ENCODE peak calls at places on chromosomes 13 and 19, in nine cellular contexts. R, H, W, G, D, Z, E, L and B are unnamed samples.
A peak's percentile ranks its signal among the peaks of the same experiment; 100 is the strongest.

GRCh38 chr13:98556968-98557591 is 19.8 kb downstream of the STK24 start:
- DNase-seq in Z (no peak), E (no peak), H (no peak), D (no peak), W (no peak), L (no peak), R (no peak), G (no peak), B (no peak)

GRCh38 chr13:113357529-113357928 is 6.4 kb downstream of the GRTP1 start:
- DNase-seq in D (no peak), W (peak; percentile 32), R (no peak), G (peak; percentile 17), L (no peak), Z (no peak), E (no peak), H (peak; percentile 73), B (no peak)

GRCh38 chr13:26280295-26280694 is 26.4 kb downstream of the CDK8 start:
- DNase-seq in W (peak; percentile 39), R (no peak), H (peak; percentile 64), Z (no peak), G (peak; percentile 24), L (no peak), D (no peak), E (no peak), B (no peak)

GRCh38 chr13:83613524-83613923 is 268.8 kb downstream of the SLITRK1 start:
- DNase-seq in G (no peak), R (no peak), W (no peak), H (no peak), E (no peak), Z (no peak), D (no peak), L (no peak), B (no peak)

GRCh38 chr13:110195547-110196485 is 111.1 kb downstream of the COL4A1 start:
- DNase-seq in E (no peak), H (no peak), D (no peak), Z (no peak), W (no peak), L (no peak), G (no peak), R (no peak), B (no peak)

GRCh38 chr19:3142292-3142670 is 6.4 kb downstream of the GNA15 start:
- DNase-seq in G (peak; percentile 26), H (peak; percentile 95), Z (no peak), L (peak; percentile 47), R (no peak), E (no peak), W (peak; percentile 92), D (no peak), B (no peak)

GRCh38 chr19:3336680-3337523 is 29.5 kb upstream of the NFIC start:
- DNase-seq in D (peak; percentile 97), G (no peak), L (no peak), H (peak; percentile 65), W (peak; percentile 80), E (no peak), R (peak; percentile 72), Z (peak; percentile 76), B (peak; percentile 74)

GRCh38 chr13:97749174-97749573 is 204.3 kb upstream of the IPO5 start:
- DNase-seq in W (peak; percentile 7), L (peak; percentile 34), D (no peak), E (no peak), Z (no peak), R (no peak), G (no peak), H (peak; percentile 54), B (no peak)

GRCh38 chr13:96967248-96967745 is 27.0 kb downstream of the OXGR1 start:
- DNase-seq in H (peak; percentile 31), Z (no peak), G (no peak), W (peak; percentile 24), L (no peak), D (no peak), R (no peak), E (peak; percentile 11), B (no peak)

GRCh38 chr13:23941216-23941615 is 43.9 kb upstream of the C1QTNF9B start:
- DNase-seq in W (no peak), Z (no peak), G (no peak), D (no peak), H (no peak), R (no peak), E (no peak), L (no peak), B (peak; percentile 23)

GRCh38 chr19:49539192-49539952 is 11.6 kb downstream of the RCN3 start:
- DNase-seq in E (no peak), D (no peak), R (no peak), Z (no peak), G (no peak), H (no peak), W (no peak), L (no peak), B (no peak)

GRCh38 chr19:5154129-5154798 is 185.4 kb downstream of the KDM4B start:
- DNase-seq in R (no peak), E (peak; percentile 64), W (no peak), H (peak; percentile 17), L (no peak), G (no peak), Z (no peak), D (no peak), B (no peak)

GRCh38 chr19:51572908-51573307 is 1.8 kb downstream of the ZNF175 start:
- DNase-seq in R (no peak), D (no peak), E (no peak), G (peak; percentile 16), H (peak; percentile 93), Z (no peak), L (no peak), W (peak; percentile 61), B (no peak)

GRCh38 chr19:14183741-14184395 is 22.1 kb downstream of the ADGRL1 start:
- DNase-seq in W (no peak), G (no peak), R (no peak), D (no peak), Z (no peak), H (no peak), E (no peak), L (peak; percentile 84), B (no peak)

GRCh38 chr19:13060964-13061927 is 41.4 kb downstream of the LYL1 start:
- DNase-seq in D (peak; percentile 66), L (peak; percentile 85), W (peak; percentile 79), H (peak; percentile 79), E (peak; percentile 94), Z (no peak), R (peak; percentile 94), G (no peak), B (no peak)

GRCh38 chr13:111915104-111915551 is 151.8 kb upstream of the SOX1 start:
- DNase-seq in E (no peak), W (no peak), G (no peak), H (no peak), R (no peak), Z (no peak), L (no peak), D (no peak), B (no peak)

GRCh38 chr13:108437496-108437895 is 168.0 kb downstream of the TNFSF13B start:
- DNase-seq in H (peak; percentile 40), D (no peak), E (no peak), W (peak; percentile 47), R (no peak), G (no peak), Z (no peak), L (no peak), B (no peak)

DNA sequence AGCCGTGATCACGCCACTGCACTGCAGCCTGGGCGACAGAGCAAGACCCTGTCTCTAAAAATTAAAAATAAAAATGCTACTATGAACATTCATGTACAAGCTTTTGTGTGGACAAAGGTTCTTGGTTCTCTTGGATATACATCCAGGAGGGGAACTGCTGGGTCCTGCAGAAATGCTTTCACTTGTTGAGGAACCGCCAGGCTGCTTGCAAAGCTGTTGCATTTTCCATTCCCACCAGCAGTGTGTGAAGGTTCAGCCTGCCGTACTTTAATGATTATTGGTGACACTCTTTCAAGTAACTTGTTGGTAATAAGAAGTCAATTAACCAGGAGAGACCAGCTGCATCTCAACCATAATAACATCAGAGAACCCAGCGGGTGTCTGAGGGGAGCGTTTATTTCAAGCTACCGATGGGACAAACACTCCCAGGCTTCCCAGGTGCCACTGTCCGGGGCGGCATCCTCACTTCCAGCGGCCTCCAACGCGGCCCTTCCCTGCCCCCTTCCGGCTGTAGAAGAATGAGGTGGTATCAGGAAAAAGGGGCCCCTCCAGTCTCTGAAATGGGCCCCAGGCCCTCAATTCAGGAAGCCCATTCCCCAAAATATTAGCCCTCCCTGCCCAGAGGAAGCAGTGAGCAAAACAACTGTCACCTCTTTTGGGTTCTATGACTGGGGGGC is 15.2 kb upstream of the PPP1R12C start:
- DNase-seq in R (no peak), W (no peak), H (no peak), G (no peak), Z (no peak), E (no peak), L (no peak), D (no peak), B (no peak)
- TF ChIP-seq CTCF in R (no peak), W (peak; percentile 4), H (no peak), G (peak; percentile 36), Z (peak; percentile 6), E (no peak), L (no peak), D (no peak), B (no peak)

GRCh38 chr13:25153736-25154135 is 18.4 kb downstream of the AMER2 start:
- DNase-seq in H (no peak), W (no peak), Z (no peak), R (no peak), E (peak; percentile 55), D (no peak), L (no peak), G (no peak), B (no peak)
- H3K4me3 ChIP-seq in H (no peak overlapping the region), W (no peak overlapping the region), Z (no peak overlapping the region), R (no peak overlapping the region), E (no peak overlapping the region), D (no peak overlapping the region), L (no peak overlapping the region), G (no peak overlapping the region), B (no peak overlapping the region)

GRCh38 chr13:73767747-73768315 is 366.4 kb downstream of the KLF12 start:
- DNase-seq in H (peak; percentile 17), R (no peak), W (no peak), G (no peak), L (peak; percentile 54), D (no peak), E (peak; percentile 50), Z (no peak), B (no peak)
- TF ChIP-seq CTCF in H (peak; percentile 47), R (peak; percentile 8), W (peak; percentile 43), G (peak; percentile 29), L (peak; percentile 65), D (no peak), E (peak; percentile 68), Z (peak; percentile 21), B (peak; percentile 9)

GRCh38 chr19:39332293-39332692 is 3.5 kb downstream of the GMFG start:
- DNase-seq in H (no peak), W (no peak), Z (no peak), L (no peak), E (no peak), R (no peak), D (no peak), G (no peak), B (no peak)

GRCh38 chr19:39333507-39333906 is 2.3 kb downstream of the GMFG start:
- DNase-seq in W (no peak), G (no peak), R (no peak), H (no peak), E (no peak), D (no peak), L (no peak), Z (no peak), B (no peak)

GRCh38 chr19:39334444-39334976 is 1.3 kb downstream of the GMFG start:
- DNase-seq in R (no peak), Z (no peak), D (no peak), E (no peak), H (no peak), L (no peak), W (no peak), G (no peak), B (no peak)

GRCh38 chr19:39336483-39336882 is 640 bp upstream of the GMFG start:
- DNase-seq in W (no peak), L (no peak), Z (no peak), D (no peak), H (no peak), R (no peak), G (no peak), E (no peak), B (no peak)

GRCh38 chr19:39335168-39335567 is 675 bp downstream of the GMFG start:
- DNase-seq in G (no peak), R (no peak), Z (no peak), E (no peak), H (no peak), L (no peak), W (no peak), D (no peak), B (no peak)
- H3K4me3 ChIP-seq in G (no peak overlapping the region), R (peak overlapping the region; percentile 22), Z (peak overlapping the region; percentile 40), E (no peak overlapping the region), H (no peak overlapping the region), L (no peak overlapping the region), W (no peak overlapping the region), D (peak overlapping the region; percentile 47), B (no peak overlapping the region)